ENCODE peak calls at places on chromosomes 5 and 9, in nine cellular contexts. L is A549, O is right atrium auricular region, W is neuronal stem cell, G is fibroblast of pulmonary artery, S is breast epithelium, Z is kidney epithelial cell, D is fibroblast of mammary gland, Y is cardiac fibroblast. R is an unnamed sample.

GRCh38 chr9:33233659-33234335 is 6.2 kb upstream of the SPINK4 start:
- DNase-seq in L (peak), O (no peak), S (peak), G (peak), D (peak), W (no peak), Z (peak), Y (peak), R (peak)

GRCh38 chr9:134602547-134603362 is 38.8 kb upstream of the COL5A1 start:
- DNase-seq in S (peak), Y (peak), D (peak), Z (peak), O (peak), L (peak), W (no peak), G (peak), R (peak)

GRCh38 chr5:125891326-125891725 is 531.9 kb upstream of the GRAMD2B start:
- DNase-seq in D (peak), S (no peak), Y (no peak), O (no peak), G (no peak), L (no peak), W (no peak), Z (no peak), R (no peak)

GRCh38 chr5:76709762-76710161 is 6.2 kb upstream of the F2R start:
- DNase-seq in W (no peak), S (no peak), G (no peak), Z (peak), L (no peak), D (peak), Y (peak), O (no peak), R (peak)

GRCh38 chr9:136707849-136708517 is 4.4 kb upstream of the DIPK1B start:
- DNase-seq in W (no peak), S (no peak), O (no peak), D (no peak), Z (no peak), G (no peak), Y (no peak), L (no peak), R (no peak)

GRCh38 chr9:89532478-89532877 is 34.6 kb upstream of the SEMA4D start:
- DNase-seq in D (no peak), L (no peak), S (no peak), Z (no peak), O (no peak), Y (no peak), W (no peak), G (no peak), R (no peak)

GRCh38 chr9:83280259-83280658 is 217.3 kb upstream of the RASEF start:
- DNase-seq in G (no peak), O (no peak), L (no peak), Y (peak), D (peak), S (no peak), Z (no peak), W (no peak), R (no peak)

GRCh38 chr5:33576726-33577620 is 136.2 kb downstream of the TARS1 start:
- DNase-seq in Z (no peak), Y (no peak), W (no peak), D (no peak), L (no peak), O (no peak), G (no peak), S (no peak), R (no peak)

GRCh38 chr9:107216331-107216730 is 66.7 kb upstream of the RAD23B start:
- DNase-seq in D (no peak), G (no peak), S (no peak), Y (no peak), O (no peak), Z (peak), L (no peak), W (no peak), R (no peak)

GRCh38 chr5:54881286-54882005 is 103.9 kb downstream of the ESM1 start:
- DNase-seq in W (no peak), Y (no peak), Z (no peak), S (no peak), L (no peak), D (no peak), O (no peak), G (no peak), R (no peak)

GRCh38 chr9:127423934-127424668 is at the start of gene ZNF79:
- DNase-seq in Z (peak), W (peak), G (peak), L (peak), S (peak), D (peak), O (peak), Y (peak), R (peak)

GRCh38 chr5:7251127-7251526 is 144.8 kb upstream of the ADCY2 start:
- DNase-seq in W (no peak), Y (no peak), G (no peak), O (no peak), D (no peak), S (no peak), Z (no peak), L (no peak), R (no peak)

GRCh38 chr5:74055446-74056097 is 429.6 kb downstream of the ARHGEF28 start:
- DNase-seq in O (no peak), Y (no peak), Z (no peak), W (no peak), G (no peak), S (no peak), L (no peak), D (no peak), R (no peak)

GRCh38 chr9:107029146-107029545 is 166.2 kb downstream of the ZNF462 start:
- DNase-seq in S (no peak), L (no peak), Z (no peak), Y (no peak), D (no peak), W (no peak), G (no peak), O (no peak), R (no peak)

GRCh38 chr5:72746736-72747135 is 69.7 kb upstream of the TNPO1 start:
- DNase-seq in S (no peak), L (no peak), Z (no peak), Y (no peak), O (no peak), W (no peak), D (no peak), G (no peak), R (peak)

GRCh38 chr5:118017536-118017935 is 970.8 kb downstream of the DTWD2 start:
- DNase-seq in S (no peak), D (no peak), O (no peak), W (no peak), Y (no peak), Z (no peak), G (no peak), L (no peak), R (no peak)

GRCh38 chr5:24491482-24491881 is 153.3 kb downstream of the CDH10 start:
- DNase-seq in S (no peak), Z (no peak), L (no peak), O (no peak), W (no peak), Y (no peak), D (no peak), G (no peak), R (no peak)

GRCh38 chr9:124332756-124333155 is 75.0 kb downstream of the NEK6 start:
- DNase-seq in W (no peak), Z (no peak), G (no peak), S (no peak), O (no peak), D (no peak), Y (no peak), L (no peak), R (no peak)

GRCh38 chr9:108296056-108296455 is 559.7 kb downstream of the ACTL7B start:
- DNase-seq in G (peak), Y (peak), L (no peak), Z (no peak), S (no peak), D (peak), W (no peak), O (no peak), R (peak)

GRCh38 chr5:173472164-173472563 is 143.9 kb upstream of the STC2 start:
- DNase-seq in Y (peak), Z (peak), S (no peak), W (no peak), G (peak), D (peak), L (peak), O (peak), R (peak)

GRCh38 chr5:71471193-71471592 is 15.7 kb downstream of the BDP1 start:
- DNase-seq in W (no peak), G (peak), Z (no peak), S (no peak), D (peak), O (no peak), L (no peak), Y (peak), R (peak)

GRCh38 chr9:109945571-109945970 is 165.6 kb downstream of the PALM2AKAP2 start:
- DNase-seq in Y (peak), O (no peak), G (no peak), Z (no peak), L (no peak), W (no peak), D (peak), S (no peak), R (peak)

GRCh38 chr5:34688015-34688800 is 32.1 kb downstream of the RAI14 start:
- DNase-seq in G (peak), Z (no peak), L (no peak), W (no peak), S (no peak), Y (no peak), D (no peak), O (no peak), R (peak)

GRCh38 chr5:120368923-120369715 is 95.0 kb upstream of the PRR16 start:
- DNase-seq in L (no peak), D (no peak), Y (no peak), S (no peak), W (no peak), Z (no peak), G (no peak), O (no peak), R (no peak)

GRCh38 chr9:91924090-91924489 is 25.9 kb downstream of the ROR2 start:
- DNase-seq in W (no peak), Y (no peak), G (no peak), L (no peak), D (no peak), O (no peak), Z (no peak), S (no peak), R (no peak)

GRCh38 chr9:38074441-38074943 is 5.5 kb upstream of the SHB start:
- DNase-seq in G (peak), D (no peak), Z (no peak), S (no peak), W (no peak), Y (peak), L (no peak), O (peak), R (peak)

GRCh38 chr5:14775857-14776256 is 95.7 kb downstream of the ANKH start:
- DNase-seq in G (peak), D (peak), L (no peak), O (no peak), Z (no peak), S (no peak), Y (peak), W (no peak), R (no peak)

GRCh38 chr9:136700959-136701664 is 11.3 kb upstream of the DIPK1B start:
- DNase-seq in S (no peak), L (no peak), W (no peak), G (no peak), Y (no peak), Z (no peak), O (no peak), D (no peak), R (no peak)

GRCh38 chr9:26687421-26687820 is 205.2 kb downstream of the CAAP1 start:
- DNase-seq in O (no peak), G (peak), W (no peak), D (no peak), Y (no peak), Z (no peak), S (no peak), L (no peak), R (no peak)

DNA sequence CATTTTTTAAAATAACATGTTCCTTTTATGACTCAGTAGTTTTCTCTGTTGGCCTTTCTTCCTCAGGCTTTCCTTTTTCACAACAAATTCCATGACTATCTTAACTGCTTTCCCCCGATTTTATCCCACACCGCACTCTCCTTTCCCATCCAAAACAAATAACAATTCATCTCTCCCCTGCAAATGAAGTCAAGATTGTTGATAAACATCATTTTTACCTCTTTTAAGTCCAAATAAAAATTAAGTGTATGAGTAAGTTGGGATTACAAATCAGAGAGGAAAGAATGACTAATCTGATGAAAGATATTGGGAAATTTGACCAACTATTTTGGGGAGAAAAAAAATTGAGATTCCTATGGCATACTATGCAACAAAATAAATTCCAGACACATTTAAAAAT is 47.3 kb downstream of the SEC61B start:
- DNase-seq in Z (no peak), G (peak), D (peak), Y (peak), O (no peak), L (no peak), W (no peak), S (no peak), R (peak)
- H3K4me3 ChIP-seq in Z (no peak), G (no peak), D (no peak), Y (no peak), O (no peak), L (no peak), W (no peak), S (no peak), R (no peak)

GRCh38 chr5:170861295-170861854 is 443 bp upstream of the RANBP17 start:
- DNase-seq in Y (no peak), O (no peak), W (no peak), S (no peak), D (no peak), L (no peak), Z (no peak), G (no peak), R (no peak)
- H3K4me3 ChIP-seq in Y (no peak), O (peak), W (peak), S (peak), D (no peak), L (peak), Z (peak), G (peak), R (peak)

GRCh38 chr9:97849980-97850379 is 3.0 kb upstream of the FOXE1 start:
- DNase-seq in G (no peak), Z (no peak), L (no peak), Y (no peak), O (no peak), S (no peak), D (no peak), W (no peak), R (no peak)

GRCh38 chr9:97847474-97848236 is 5.4 kb upstream of the FOXE1 start:
- DNase-seq in Y (no peak), W (no peak), D (no peak), S (no peak), G (no peak), Z (no peak), L (no peak), O (no peak), R (no peak)

GRCh38 chr9:97848582-97849237 is 4.3 kb upstream of the FOXE1 start:
- DNase-seq in Y (no peak), S (no peak), W (no peak), L (no peak), D (no peak), G (no peak), Z (no peak), O (no peak), R (no peak)

GRCh38 chr9:97846347-97846746 is 6.7 kb upstream of the FOXE1 start:
- DNase-seq in L (no peak), G (no peak), S (no peak), D (no peak), W (no peak), Z (no peak), O (no peak), Y (no peak), R (no peak)

GRCh38 chr9:97848237-97848581 is 4.8 kb upstream of the FOXE1 start:
- DNase-seq in O (no peak), W (no peak), D (no peak), G (no peak), L (no peak), Y (no peak), Z (no peak), S (no peak), R (no peak)
- H3K4me3 ChIP-seq in O (peak), W (no peak), D (no peak), G (no peak), L (no peak), Y (no peak), Z (peak), S (no peak), R (no peak)

GRCh38 chr5:4203146-4203545 is 607.5 kb downstream of the IRX1 start:
- DNase-seq in D (no peak), Z (no peak), Y (no peak), S (no peak), G (no peak), W (no peak), L (no peak), O (no peak), R (no peak)
- H3K4me3 ChIP-seq in D (no peak), Z (no peak), Y (no peak), S (no peak), G (no peak), W (no peak), L (no peak), O (no peak), R (no peak)

GRCh38 chr5:177454397-177455035 is 7.9 kb downstream of the PRR7 start:
- DNase-seq in D (peak), S (peak), Z (peak), O (peak), W (peak), Y (peak), G (peak), L (peak), R (peak)
- H3K4me3 ChIP-seq in D (peak), S (peak), Z (peak), O (peak), W (no peak), Y (peak), G (peak), L (peak), R (peak)

GRCh38 chr9:104774132-104774531 is 10.2 kb downstream of the NIPSNAP3B start:
- DNase-seq in D (no peak), O (no peak), L (no peak), G (no peak), S (no peak), Y (no peak), Z (no peak), W (no peak), R (peak)

GRCh38 chr9:104775961-104776360 is 12.0 kb downstream of the NIPSNAP3B start:
- DNase-seq in W (no peak), D (no peak), Y (no peak), G (no peak), Z (no peak), S (no peak), L (no peak), O (no peak), R (no peak)

GRCh38 chr9:104776787-104777186 is 12.9 kb downstream of the NIPSNAP3B start:
- DNase-seq in Z (no peak), Y (peak), L (no peak), D (peak), O (no peak), S (no peak), W (no peak), G (peak), R (peak)

GRCh38 chr9:104775574-104775936 is 11.6 kb downstream of the NIPSNAP3B start:
- DNase-seq in L (no peak), O (no peak), S (no peak), Y (no peak), D (no peak), W (no peak), Z (no peak), G (no peak), R (no peak)

GRCh38 chr9:104774831-104775573 is 11.1 kb downstream of the NIPSNAP3B start:
- DNase-seq in Y (no peak), D (no peak), O (no peak), S (no peak), W (no peak), G (peak), L (no peak), Z (no peak), R (peak)
- H3K4me3 ChIP-seq in Y (no peak), D (no peak), O (no peak), S (no peak), W (no peak), G (no peak), L (no peak), Z (no peak), R (no peak)

DNA sequence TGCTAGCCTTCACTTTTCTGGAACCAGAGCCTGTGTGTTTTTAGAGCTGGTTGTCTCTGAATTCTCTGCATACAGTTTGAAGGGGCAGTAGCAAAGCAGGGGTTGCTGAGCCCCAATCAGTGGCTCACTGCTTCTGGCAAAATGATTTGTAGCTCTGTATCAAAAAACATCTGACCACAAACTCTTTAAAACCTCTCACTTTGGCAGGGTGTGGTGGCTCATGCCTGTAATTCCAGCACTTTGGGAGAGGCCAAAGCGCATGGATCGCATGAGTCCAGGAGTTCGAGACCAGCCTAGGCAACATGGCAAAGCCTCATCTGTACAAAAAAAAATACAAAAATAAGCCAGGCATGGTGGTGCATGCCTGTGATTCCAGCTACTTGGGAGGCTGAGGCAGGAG is 28.3 kb upstream of the APC start:
- DNase-seq in D (no peak), Y (no peak), S (no peak), O (no peak), L (no peak), G (no peak), W (no peak), Z (no peak), R (no peak)
- H3K4me3 ChIP-seq in D (no peak), Y (no peak), S (peak), O (peak), L (no peak), G (peak), W (no peak), Z (no peak), R (peak)

GRCh38 chr5:106974256-106974655 is 696.5 kb downstream of the EFNA5 start:
- DNase-seq in Z (no peak), W (no peak), O (no peak), G (no peak), D (no peak), Y (no peak), S (no peak), L (no peak), R (no peak)
- H3K4me3 ChIP-seq in Z (no peak), W (no peak), O (no peak), G (no peak), D (no peak), Y (no peak), S (no peak), L (no peak), R (no peak)

GRCh38 chr5:139637438-139638089 is 10.6 kb upstream of the CXXC5 start:
- DNase-seq in Y (peak), Z (no peak), D (peak), W (no peak), S (peak), O (peak), L (no peak), G (peak), R (peak)

GRCh38 chr5:139635606-139636206 is 12.4 kb upstream of the CXXC5 start:
- DNase-seq in L (no peak), G (peak), Z (peak), W (no peak), Y (peak), S (no peak), O (peak), D (peak), R (peak)

GRCh38 chr5:139636975-139637408 is 11.2 kb upstream of the CXXC5 start:
- DNase-seq in D (peak), S (no peak), O (no peak), W (no peak), Z (no peak), Y (peak), G (no peak), L (no peak), R (no peak)

GRCh38 chr5:139635191-139635590 is 13.0 kb upstream of the CXXC5 start:
- DNase-seq in W (no peak), G (no peak), S (no peak), Z (no peak), L (no peak), Y (no peak), D (no peak), O (peak), R (no peak)

DNA sequence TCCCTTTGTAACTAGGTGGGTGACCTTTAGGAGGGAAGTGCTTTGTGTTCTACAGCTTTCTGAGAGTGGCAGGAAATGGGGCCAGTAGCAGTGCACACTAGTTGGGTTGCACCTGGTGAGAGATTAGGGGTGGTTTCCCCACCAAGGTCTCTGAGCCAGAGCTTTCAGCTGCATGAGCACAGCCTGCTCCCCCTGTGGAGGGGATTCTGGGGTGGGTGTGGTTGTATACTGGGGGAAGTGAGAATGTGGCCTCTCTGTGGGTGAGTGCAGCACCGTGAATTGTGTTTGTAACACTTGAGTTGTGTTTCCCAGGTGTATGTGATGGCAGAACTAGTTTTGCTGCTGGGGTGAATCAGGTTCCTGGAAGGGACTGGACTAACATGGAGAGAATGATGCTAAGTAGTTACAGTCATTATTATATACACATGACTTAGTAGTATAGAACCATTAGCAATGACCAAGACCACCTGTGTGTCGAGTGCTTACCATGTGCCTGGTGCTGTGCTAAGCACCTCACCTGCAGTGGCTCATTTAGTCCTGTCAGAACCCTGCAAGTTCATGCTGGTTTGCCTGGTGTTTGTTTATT is 11.8 kb upstream of the CXXC5 start:
- DNase-seq in W (no peak), G (no peak), Y (peak), O (peak), S (no peak), Z (no peak), L (no peak), D (no peak), R (no peak)
- H3K4me3 ChIP-seq in W (no peak), G (no peak), Y (no peak), O (no peak), S (no peak), Z (no peak), L (no peak), D (no peak), R (no peak)